ENCODE peak calls at places on chromosomes 13 and 19, in eight cellular contexts. One of them, this sample, is unnamed.

GRCh38 chr13:66543780-66544179 is 686.4 kb downstream of the PCDH9 start:
- DNase-seq in activated CD4-positive, alpha-beta T cell treated with anti-CD3 and anti-CD28 coated beads, Interleukin-2, amount 50 U/mL, for 48 hours: no peak
- DNase-seq in foreskin keratinocyte: no peak
- DNase-seq in Ammon's horn: no peak
- DNase-seq in uterus: no peak
- DNase-seq in KBM-7: no peak
- DNase-seq in T-helper 2 cell treated with Interferon-gamma antibody and Interleukin-4, amounts not matched to agents 5 μg/mL and 100 μg/mL, for 36 hours: no peak
- DNase-seq in astrocyte of the spinal cord: no peak
- DNase-seq in this sample: peak

GRCh38 chr13:53023246-53023645 is 5.4 kb upstream of the OLFM4 start:
- DNase-seq in activated CD4-positive, alpha-beta T cell treated with anti-CD3 and anti-CD28 coated beads, Interleukin-2, amount 50 U/mL, for 48 hours: no peak
- DNase-seq in foreskin keratinocyte: no peak
- DNase-seq in Ammon's horn: no peak
- DNase-seq in uterus: no peak
- DNase-seq in KBM-7: no peak
- DNase-seq in T-helper 2 cell treated with Interferon-gamma antibody and Interleukin-4, amounts not matched to agents 5 μg/mL and 100 μg/mL, for 36 hours: no peak
- DNase-seq in astrocyte of the spinal cord: no peak
- DNase-seq in this sample: no peak

GRCh38 chr19:31534231-31534630 is 185.0 kb upstream of the TSHZ3 start:
- DNase-seq in activated CD4-positive, alpha-beta T cell treated with anti-CD3 and anti-CD28 coated beads, Interleukin-2, amount 50 U/mL, for 48 hours: no peak
- DNase-seq in foreskin keratinocyte: no peak
- DNase-seq in Ammon's horn: no peak
- DNase-seq in uterus: no peak
- DNase-seq in KBM-7: no peak
- DNase-seq in T-helper 2 cell treated with Interferon-gamma antibody and Interleukin-4, amounts not matched to agents 5 μg/mL and 100 μg/mL, for 36 hours: no peak
- DNase-seq in astrocyte of the spinal cord: no peak
- DNase-seq in this sample: no peak

GRCh38 chr13:51823861-51824260 is 19.9 kb upstream of the DHRS12 start:
- DNase-seq in activated CD4-positive, alpha-beta T cell treated with anti-CD3 and anti-CD28 coated beads, Interleukin-2, amount 50 U/mL, for 48 hours: no peak
- DNase-seq in foreskin keratinocyte: no peak
- DNase-seq in Ammon's horn: no peak
- DNase-seq in uterus: no peak
- DNase-seq in KBM-7: no peak
- DNase-seq in T-helper 2 cell treated with Interferon-gamma antibody and Interleukin-4, amounts not matched to agents 5 μg/mL and 100 μg/mL, for 36 hours: no peak
- DNase-seq in astrocyte of the spinal cord: no peak
- DNase-seq in this sample: no peak

GRCh38 chr13:23506821-23507210 is 63.4 kb upstream of the TNFRSF19 start:
- DNase-seq in activated CD4-positive, alpha-beta T cell treated with anti-CD3 and anti-CD28 coated beads, Interleukin-2, amount 50 U/mL, for 48 hours: no peak
- DNase-seq in foreskin keratinocyte: no peak
- DNase-seq in Ammon's horn: no peak
- DNase-seq in uterus: no peak
- DNase-seq in KBM-7: no peak
- DNase-seq in T-helper 2 cell treated with Interferon-gamma antibody and Interleukin-4, amounts not matched to agents 5 μg/mL and 100 μg/mL, for 36 hours: no peak
- DNase-seq in astrocyte of the spinal cord: peak
- DNase-seq in this sample: no peak

GRCh38 chr19:41740415-41741243 is 14.7 kb upstream of the CEACAM6 start:
- DNase-seq in activated CD4-positive, alpha-beta T cell treated with anti-CD3 and anti-CD28 coated beads, Interleukin-2, amount 50 U/mL, for 48 hours: peak
- DNase-seq in foreskin keratinocyte: no peak
- DNase-seq in Ammon's horn: no peak
- DNase-seq in uterus: no peak
- DNase-seq in KBM-7: no peak
- DNase-seq in T-helper 2 cell treated with Interferon-gamma antibody and Interleukin-4, amounts not matched to agents 5 μg/mL and 100 μg/mL, for 36 hours: peak
- DNase-seq in astrocyte of the spinal cord: no peak
- DNase-seq in this sample: no peak

GRCh38 chr13:52463526-52463925 is 8.2 kb downstream of the CKAP2 start:
- DNase-seq in activated CD4-positive, alpha-beta T cell treated with anti-CD3 and anti-CD28 coated beads, Interleukin-2, amount 50 U/mL, for 48 hours: no peak
- DNase-seq in foreskin keratinocyte: no peak
- DNase-seq in Ammon's horn: no peak
- DNase-seq in uterus: no peak
- DNase-seq in KBM-7: no peak
- DNase-seq in T-helper 2 cell treated with Interferon-gamma antibody and Interleukin-4, amounts not matched to agents 5 μg/mL and 100 μg/mL, for 36 hours: no peak
- DNase-seq in astrocyte of the spinal cord: no peak
- DNase-seq in this sample: no peak

GRCh38 chr13:35648109-35648508 is 171.6 kb upstream of the MAB21L1 start:
- DNase-seq in activated CD4-positive, alpha-beta T cell treated with anti-CD3 and anti-CD28 coated beads, Interleukin-2, amount 50 U/mL, for 48 hours: no peak
- DNase-seq in foreskin keratinocyte: no peak
- DNase-seq in Ammon's horn: no peak
- DNase-seq in uterus: no peak
- DNase-seq in KBM-7: no peak
- DNase-seq in T-helper 2 cell treated with Interferon-gamma antibody and Interleukin-4, amounts not matched to agents 5 μg/mL and 100 μg/mL, for 36 hours: no peak
- DNase-seq in astrocyte of the spinal cord: peak
- DNase-seq in this sample: no peak

GRCh38 chr19:28934626-28935025 is 278.3 kb downstream of the UQCRFS1 start:
- DNase-seq in activated CD4-positive, alpha-beta T cell treated with anti-CD3 and anti-CD28 coated beads, Interleukin-2, amount 50 U/mL, for 48 hours: no peak
- DNase-seq in foreskin keratinocyte: no peak
- DNase-seq in Ammon's horn: no peak
- DNase-seq in uterus: no peak
- DNase-seq in KBM-7: no peak
- DNase-seq in T-helper 2 cell treated with Interferon-gamma antibody and Interleukin-4, amounts not matched to agents 5 μg/mL and 100 μg/mL, for 36 hours: no peak
- DNase-seq in astrocyte of the spinal cord: no peak
- DNase-seq in this sample: no peak

GRCh38 chr13:109151696-109152095 is 522.3 kb downstream of the MYO16 start:
- DNase-seq in activated CD4-positive, alpha-beta T cell treated with anti-CD3 and anti-CD28 coated beads, Interleukin-2, amount 50 U/mL, for 48 hours: no peak
- DNase-seq in foreskin keratinocyte: peak
- DNase-seq in Ammon's horn: no peak
- DNase-seq in uterus: no peak
- DNase-seq in KBM-7: no peak
- DNase-seq in T-helper 2 cell treated with Interferon-gamma antibody and Interleukin-4, amounts not matched to agents 5 μg/mL and 100 μg/mL, for 36 hours: no peak
- DNase-seq in astrocyte of the spinal cord: no peak
- DNase-seq in this sample: no peak

This sample was measured in OCI-M1.